ENCODE peak calls at places on chromosomes 16 and 17, in nine cellular contexts. Y is A549; N is PC-3; Z is heart right ventricle; A is trophoblast cell; B is psoas muscle; U is aorta; H is effector memory CD4-positive, alpha-beta T cell; P is cardiac muscle cell. Q is an unnamed sample.

GRCh38 chr16:71807905-71808592 is 585 bp downstream of the AP1G1 start:
- DNase-seq in H (no peak), Y (peak; percentile 29), Z (no peak), A (peak; percentile 52), B (no peak), P (peak; percentile 11), N (no peak), U (no peak), Q (peak; percentile 60)

GRCh38 chr16:84368327-84368996 is at the start of gene ATP2C2:
- DNase-seq in N (peak; percentile 78), P (no peak), A (peak; percentile 76), U (no peak), H (no peak), Z (no peak), Y (no peak), B (no peak), Q (peak; percentile 88)

GRCh38 chr17:9211133-9211765 is 189.9 kb downstream of the NTN1 start:
- DNase-seq in H (no peak), Z (no peak), N (peak; percentile 5), A (no peak), U (no peak), P (no peak), Y (no peak), B (no peak), Q (no peak)

GRCh38 chr16:47987136-47987535 is 168.7 kb downstream of the ABCC12 start:
- DNase-seq in N (peak; percentile 55), B (no peak), Z (no peak), A (no peak), P (no peak), U (no peak), H (no peak), Y (no peak), Q (no peak)

GRCh38 chr16:70800306-70800705 is 652 bp downstream of the VAC14 start:
- DNase-seq in A (no peak), B (no peak), H (no peak), N (no peak), U (no peak), Z (no peak), P (no peak), Y (no peak), Q (peak; percentile 15)

GRCh38 chr17:75159196-75160031 is 5.1 kb upstream of the JPT1 start:
- DNase-seq in B (no peak), A (peak; percentile 98), H (no peak), P (peak; percentile 27), N (peak; percentile 98), U (no peak), Y (no peak), Z (no peak), Q (peak; percentile 65)

GRCh38 chr16:17475104-17475503 is 4.3 kb upstream of the XYLT1 start:
- DNase-seq in H (no peak), A (no peak), U (no peak), Y (no peak), N (no peak), P (no peak), Z (no peak), B (no peak), Q (no peak)

GRCh38 chr17:9817086-9817485 is 4.8 kb downstream of the GSG1L2 start:
- DNase-seq in P (peak; percentile 69), U (no peak), N (peak; percentile 71), Y (no peak), A (peak; percentile 87), H (no peak), B (no peak), Z (no peak), Q (peak; percentile 21)

GRCh38 chr16:782766-783403 is 5.3 kb downstream of the RPUSD1 start:
- DNase-seq in P (no peak), Z (no peak), U (no peak), H (no peak), A (no peak), N (peak; percentile 58), B (no peak), Y (no peak), Q (peak; percentile 18)

GRCh38 chr17:46182961-46183360 is 10.3 kb downstream of the KANSL1 start:
- DNase-seq in A (peak; percentile 44), Z (no peak), N (no peak), U (no peak), B (no peak), P (no peak), H (no peak), Y (no peak), Q (no peak)

GRCh38 chr17:31677681-31678080 is 181.4 kb downstream of the COPRS start:
- DNase-seq in A (no peak), U (no peak), Z (no peak), N (no peak), B (no peak), Y (no peak), P (no peak), H (no peak), Q (no peak)

GRCh38 chr17:51537996-51538550 is 277.7 kb downstream of the UTP18 start:
- DNase-seq in Z (no peak), H (no peak), A (no peak), N (no peak), Y (no peak), B (no peak), U (no peak), P (no peak), Q (no peak)

GRCh38 chr16:66549284-66550131 is at the start of gene TK2:
- DNase-seq in U (peak; percentile 78), Z (peak; percentile 79), P (peak; percentile 85), H (peak; percentile 40), N (peak; percentile 30), B (peak; percentile 84), A (peak; percentile 71), Y (peak; percentile 65), Q (no peak)

GRCh38 chr17:16419074-16419928 is 3.9 kb downstream of the TRPV2 start:
- DNase-seq in B (peak; percentile 19), H (peak; percentile 35), Z (no peak), U (peak; percentile 74), P (peak; percentile 80), N (peak; percentile 94), A (peak; percentile 73), Y (peak; percentile 84), Q (no peak)

GRCh38 chr17:17994271-17994670 is 21.6 kb downstream of the DRC3 start:
- DNase-seq in N (peak; percentile 35), U (no peak), Z (peak; percentile 37), Y (peak; percentile 62), A (peak; percentile 43), H (no peak), B (no peak), P (peak; percentile 41), Q (no peak)

GRCh38 chr16:11020792-11021440 is 76.6 kb downstream of the CLEC16A start:
- DNase-seq in B (no peak), P (no peak), Y (no peak), A (no peak), Z (no peak), N (no peak), H (no peak), U (no peak), Q (no peak)

GRCh38 chr17:56918916-56919315 is 5.1 kb upstream of the TRIM25 start:
- DNase-seq in Y (no peak), Z (no peak), A (peak; percentile 98), P (peak; percentile 88), U (no peak), B (no peak), N (no peak), H (no peak), Q (peak; percentile 77)

GRCh38 chr17:49402706-49403105 is 12.0 kb downstream of the PHB1 start:
- DNase-seq in P (no peak), U (no peak), Z (no peak), N (no peak), H (no peak), B (no peak), A (no peak), Y (no peak), Q (no peak)
- H3K27ac ChIP-seq in P (no peak overlapping the region), U (no peak overlapping the region), Z (no peak overlapping the region), N (no peak overlapping the region), H (no peak overlapping the region), B (no peak overlapping the region), A (no peak overlapping the region), Y (no peak overlapping the region), Q (peak overlapping the region; percentile 7)

DNA sequence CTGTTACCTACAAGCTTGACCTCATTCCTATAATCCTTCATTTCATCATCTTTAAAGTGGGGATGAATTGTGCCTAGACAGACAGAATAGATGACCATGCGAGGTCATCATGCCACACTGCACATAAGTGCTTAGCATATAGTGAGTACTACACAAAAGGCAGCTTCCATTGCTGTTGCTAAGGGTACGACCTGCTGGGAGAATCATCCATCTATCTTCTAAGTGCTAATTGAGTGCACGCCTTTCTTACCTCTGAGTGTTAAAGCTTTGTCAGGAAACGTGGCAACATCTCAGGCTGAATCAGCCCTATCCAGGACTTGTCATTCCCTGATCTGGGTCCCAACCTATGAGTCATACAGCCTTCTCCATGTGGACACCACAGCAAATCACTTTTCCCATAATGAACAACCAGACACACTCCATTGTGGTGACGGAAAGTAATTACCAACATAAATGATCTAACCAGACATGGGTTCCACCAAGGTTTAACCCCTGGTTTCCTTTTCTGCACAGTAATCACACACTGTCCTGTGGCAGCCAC is 201.1 kb upstream of the MAF start:
- DNase-seq in P (no peak), Z (no peak), H (no peak), U (no peak), N (no peak), Y (no peak), A (no peak), B (no peak), Q (no peak)
- H3K27ac ChIP-seq in P (no peak overlapping the region), Z (no peak overlapping the region), H (no peak overlapping the region), U (no peak overlapping the region), N (no peak overlapping the region), Y (no peak overlapping the region), A (no peak overlapping the region), B (no peak overlapping the region), Q (no peak overlapping the region)

GRCh38 chr17:78974635-78975591 is 4.8 kb downstream of the LGALS3BP start:
- DNase-seq in B (peak; percentile 85), H (no peak), N (peak; percentile 69), Z (peak; percentile 59), U (peak; percentile 86), P (peak; percentile 85), A (peak; percentile 17), Y (no peak), Q (no peak)
- H3K27ac ChIP-seq in B (peak overlapping the region; percentile 60), H (no peak overlapping the region), N (peak overlapping the region; percentile 45), Z (peak overlapping the region; percentile 20), U (no peak overlapping the region), P (no peak overlapping the region), A (no peak overlapping the region), Y (no peak overlapping the region), Q (peak overlapping the region; percentile 26)

DNA sequence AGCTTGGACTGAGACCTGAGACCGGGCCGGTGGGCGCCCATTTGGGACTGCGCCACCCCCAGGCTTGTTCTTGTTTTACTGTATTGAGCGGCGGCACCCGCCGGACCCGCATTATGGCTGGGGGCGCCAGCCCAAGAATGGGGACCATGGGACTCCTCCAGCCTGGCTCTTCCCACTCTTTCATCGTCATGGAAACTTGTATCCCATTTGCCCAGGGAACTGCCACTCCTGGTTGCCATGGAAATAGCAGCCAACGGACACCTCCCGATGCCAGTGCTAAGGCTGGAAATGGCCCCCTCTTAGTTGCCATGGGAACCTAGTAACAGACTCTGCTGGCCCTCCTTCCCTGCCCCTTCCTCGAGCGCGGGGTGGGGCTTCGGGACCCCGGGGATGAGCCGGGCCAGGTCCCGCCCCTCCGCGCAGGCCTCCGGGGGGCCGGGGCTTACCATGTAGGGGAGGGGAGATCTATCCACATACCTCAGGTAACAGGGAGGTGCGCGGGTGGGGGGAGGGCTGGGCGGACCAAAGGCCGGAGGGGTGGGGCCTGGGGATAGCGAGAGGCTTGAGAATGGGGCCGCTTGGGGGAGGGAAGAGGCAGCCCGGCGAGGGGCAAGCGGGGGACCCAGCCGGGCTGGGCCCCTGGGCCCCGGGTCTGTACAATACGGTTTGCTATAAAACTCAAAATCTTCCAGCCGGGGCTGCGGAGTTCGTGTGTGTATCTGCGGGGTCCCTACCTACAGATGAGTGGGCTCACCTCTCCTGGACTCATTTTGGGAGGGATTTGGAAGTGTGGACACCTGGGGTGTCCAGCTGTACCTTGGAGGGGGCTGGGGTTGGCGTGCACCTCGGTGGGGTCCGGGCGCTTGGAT is 547 bp upstream of the ORAI3 start:
- DNase-seq in N (peak; percentile 68), U (peak; percentile 91), B (peak; percentile 88), Z (peak; percentile 75), H (no peak), A (peak; percentile 85), P (peak; percentile 99), Y (peak; percentile 87), Q (peak; percentile 58)
- H3K27ac ChIP-seq in N (no peak overlapping the region), U (peak overlapping the region; percentile 0), B (peak overlapping the region; percentile 91), Z (peak overlapping the region; percentile 98), H (peak overlapping the region; percentile 69), A (peak overlapping the region; percentile 91), P (peak overlapping the region; percentile 95), Y (peak overlapping the region; percentile 90), Q (peak overlapping the region; percentile 75)

Q was measured in small intestine.